ENCODE peak calls at places on chromosomes 1 and 21, in four cellular contexts. O is AG04449, F is posterior cingulate gyrus, I is fibroblast of mammary gland. R is an unnamed sample.
A peak's percentile ranks its signal among the peaks of the same experiment; 100 is the strongest.

GRCh38 chr1:20992327-20993056 is 184.2 kb downstream of the EIF4G3 start:
- DNase-seq in F (no peak), O (no peak), I (peak; percentile 63), R (peak; percentile 41)

GRCh38 chr1:232377494-232377770 is 252.5 kb downstream of the SIPA1L2 start:
- DNase-seq in F (no peak), O (no peak), I (peak; percentile 64), R (peak; percentile 40)

GRCh38 chr1:159595006-159595405 is 7.4 kb downstream of the APCS start:
- DNase-seq in F (no peak), I (no peak), O (no peak), R (no peak)

GRCh38 chr1:7616076-7616833 is 154.8 kb upstream of the VAMP3 start:
- DNase-seq in F (no peak), O (no peak), I (peak; percentile 25), R (peak; percentile 36)

GRCh38 chr21:15682977-15683376 is 46.8 kb upstream of the USP25 start:
- DNase-seq in O (no peak), F (no peak), I (peak; percentile 63), R (peak; percentile 85)

GRCh38 chr1:23194119-23194984 is 22.9 kb downstream of the HTR1D start:
- DNase-seq in O (peak; percentile 91), I (peak; percentile 91), F (no peak), R (peak; percentile 98)

GRCh38 chr1:31120783-31121180 is 55.3 kb upstream of the PUM1 start:
- DNase-seq in I (no peak), O (no peak), F (no peak), R (no peak)

GRCh38 chr1:20402585-20403422 is 83.2 kb downstream of the CAMK2N1 start:
- DNase-seq in O (no peak), I (no peak), F (no peak), R (no peak)

GRCh38 chr1:68103006-68103545 is 52.6 kb upstream of the DIRAS3 start:
- DNase-seq in O (no peak), I (no peak), F (no peak), R (peak; percentile 53)

GRCh38 chr1:170765712-170766330 is 101.9 kb downstream of the PRRX1 start:
- DNase-seq in F (no peak), I (peak; percentile 70), O (peak; percentile 17), R (peak; percentile 72)

GRCh38 chr1:184118051-184118450 is 66.5 kb downstream of the TSEN15 start:
- DNase-seq in F (no peak), I (peak; percentile 96), O (peak; percentile 96), R (peak; percentile 91)

GRCh38 chr1:33171993-33172813 is 9.6 kb downstream of the TRIM62 start:
- DNase-seq in F (no peak), O (no peak), I (no peak), R (no peak)

GRCh38 chr1:50893466-50893865 is 66.6 kb downstream of the FAF1 start:
- DNase-seq in O (no peak), F (no peak), I (no peak), R (no peak)

GRCh38 chr1:169460193-169460833 is 25.4 kb downstream of the SLC19A2 start:
- DNase-seq in I (peak; percentile 76), O (no peak), F (no peak), R (peak; percentile 26)

R was measured in cardiac fibroblast.